ENCODE peak calls at places on chromosomes 7 and 10, in seven cellular contexts. Z is mesendoderm, P is H1, Q is neuronal stem cell, R is IMR-90, F is mesenchymal stem cell, N is H9. O is an unnamed sample.
A peak's percentile ranks its signal among the peaks of the same experiment; 100 is the strongest.

GRCh38 chr7:16657656-16658279 is 11.8 kb downstream of the BZW2 start:
- DNase-seq in Z (peak; percentile 93), P (no peak), Q (no peak), R (peak; percentile 94), F (peak; percentile 93), N (peak; percentile 50), O (peak; percentile 97)

GRCh38 chr7:121307021-121307575 is 21.7 kb upstream of the WNT16 start:
- DNase-seq in Z (peak; percentile 38), P (no peak), Q (no peak), R (no peak), F (no peak), N (no peak), O (peak; percentile 56)

GRCh38 chr7:126529833-126530232 is 722.9 kb downstream of the GRM8 start:
- DNase-seq in Z (no peak), P (no peak), Q (no peak), R (no peak), F (no peak), N (no peak), O (no peak)

GRCh38 chr10:1633783-1634182 is 103.5 kb downstream of the ADARB2 start:
- DNase-seq in Z (no peak), P (no peak), Q (no peak), R (no peak), F (no peak), N (no peak), O (no peak)

GRCh38 chr10:683448-684071 is 5.9 kb downstream of the DIP2C start:
- DNase-seq in Z (no peak), P (no peak), Q (no peak), R (peak; percentile 99), F (peak; percentile 98), N (no peak), O (no peak)

GRCh38 chr7:39880556-39880955 is 69.5 kb upstream of the CDK13 start:
- DNase-seq in Z (no peak), P (no peak), Q (no peak), R (peak; percentile 31), F (peak; percentile 10), N (no peak), O (peak; percentile 53)

GRCh38 chr7:150910996-150911422 is 58.7 kb downstream of the AOC1 start:
- DNase-seq in Z (no peak), P (no peak), Q (no peak), R (no peak), F (no peak), N (no peak), O (no peak)

GRCh38 chr7:47653550-47654351 is 71.8 kb upstream of the TNS3 start:
- DNase-seq in Z (peak; percentile 63), P (no peak), Q (no peak), R (peak; percentile 81), F (no peak), N (no peak), O (no peak)

GRCh38 chr7:112510032-112510742 is 29.4 kb downstream of the LSMEM1 start:
- DNase-seq in Z (no peak), P (no peak), Q (no peak), R (peak; percentile 80), F (peak; percentile 36), N (no peak), O (peak; percentile 58)

GRCh38 chr7:141738592-141739013 is 445 bp downstream of the SSBP1 start:
- DNase-seq in Z (no peak), P (no peak), Q (no peak), R (no peak), F (no peak), N (no peak), O (no peak)

GRCh38 chr7:128867842-128868623 is 5.4 kb downstream of the ATP6V1F start:
- DNase-seq in Z (peak; percentile 65), P (no peak), Q (no peak), R (peak; percentile 51), F (peak; percentile 23), N (peak; percentile 65), O (no peak)

GRCh38 chr7:48154792-48155413 is 16.4 kb upstream of the ABCA13 start:
- DNase-seq in Z (peak; percentile 58), P (no peak), Q (no peak), R (peak; percentile 57), F (peak; percentile 61), N (no peak), O (peak; percentile 77)

GRCh38 chr10:30527623-30528426 is 93.8 kb downstream of the MAP3K8 start:
- DNase-seq in Z (no peak), P (no peak), Q (no peak), R (no peak), F (no peak), N (no peak), O (peak; percentile 97)

GRCh38 chr10:74437822-74438221 is 286.8 kb downstream of the ADK start:
- DNase-seq in Z (peak; percentile 22), P (no peak), Q (no peak), R (peak; percentile 77), F (peak; percentile 74), N (no peak), O (no peak)

GRCh38 chr10:32349968-32350738 is 3.2 kb upstream of the EPC1 start:
- DNase-seq in Z (no peak), P (no peak), Q (no peak), R (no peak), F (no peak), N (no peak), O (no peak)

GRCh38 chr7:21497072-21497471 is 45.8 kb upstream of the DNAH11 start:
- DNase-seq in Z (peak; percentile 33), P (no peak), Q (no peak), R (peak; percentile 7), F (peak; percentile 5), N (no peak), O (no peak)

GRCh38 chr7:158698657-158699195 is 5.9 kb downstream of the NCAPG2 start:
- DNase-seq in Z (no peak), P (no peak), Q (no peak), R (no peak), F (no peak), N (no peak), O (no peak)

GRCh38 chr7:100655908-100656674 is at the start of gene ACTL6B:
- DNase-seq in Z (peak; percentile 82), P (no peak), Q (peak; percentile 83), R (peak; percentile 18), F (peak; percentile 45), N (peak; percentile 91), O (peak; percentile 41)

GRCh38 chr10:102455893-102456471 is 4.6 kb upstream of the C10orf95 start:
- DNase-seq in Z (peak; percentile 95), P (no peak), Q (no peak), R (peak; percentile 93), F (peak; percentile 92), N (peak; percentile 64), O (peak; percentile 77)

GRCh38 chr10:71927159-71927558 is 37.0 kb upstream of the CHST3 start:
- DNase-seq in Z (no peak), P (no peak), Q (no peak), R (no peak), F (no peak), N (no peak), O (no peak)
- H2BK120ac ChIP-seq in Z (no peak overlapping the region), P (no peak overlapping the region), Q (no peak overlapping the region), R (peak overlapping the region; percentile 27), F (no peak overlapping the region), N (no peak overlapping the region), O (no peak overlapping the region)

GRCh38 chr10:80183436-80183835 is 21.9 kb downstream of the ANXA11 start:
- DNase-seq in Z (no peak), P (no peak), Q (no peak), R (no peak), F (no peak), N (no peak), O (no peak)
- H2BK120ac ChIP-seq in Z (no peak overlapping the region), P (no peak overlapping the region), Q (no peak overlapping the region), R (no peak overlapping the region), F (no peak overlapping the region), N (no peak overlapping the region), O (no peak overlapping the region)

GRCh38 chr7:78248867-78249266 is 450.3 kb downstream of the PHTF2 start:
- DNase-seq in Z (no peak), P (no peak), Q (no peak), R (no peak), F (no peak), N (no peak), O (no peak)

GRCh38 chr7:78253850-78254249 is 455.3 kb downstream of the PHTF2 start:
- DNase-seq in Z (no peak), P (no peak), Q (no peak), R (no peak), F (no peak), N (no peak), O (no peak)

DNA sequence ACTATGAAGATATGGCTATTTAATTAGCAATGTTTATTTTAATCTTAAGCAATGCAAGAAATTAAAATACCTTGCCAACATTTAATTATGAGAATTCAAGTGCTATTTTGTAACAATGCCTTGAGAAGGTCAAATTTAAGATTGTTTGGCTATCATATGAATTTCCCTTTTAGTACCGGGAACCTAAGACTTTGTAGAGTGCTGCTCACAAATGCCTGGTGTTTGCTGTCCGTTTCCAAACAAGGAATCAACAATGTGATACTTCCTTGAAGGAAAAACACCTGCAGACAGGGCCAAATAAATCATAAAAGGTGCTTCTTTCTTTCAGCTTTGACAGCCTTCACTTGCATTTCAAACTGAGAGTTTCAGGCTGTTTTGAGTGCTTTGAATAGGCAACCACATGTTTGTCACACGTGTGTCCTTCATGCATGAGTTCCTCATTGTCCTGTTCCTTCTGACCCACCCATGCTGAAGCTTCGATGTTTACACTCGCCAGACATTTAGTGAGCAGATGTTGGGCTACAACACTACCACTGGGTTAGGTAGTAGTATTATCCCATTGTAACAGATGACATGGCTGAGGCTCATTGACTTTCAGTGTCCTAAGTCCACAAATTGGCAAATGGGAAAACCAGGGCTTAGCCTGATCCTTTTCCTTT is 456.0 kb downstream of the PHTF2 start:
- DNase-seq in Z (no peak), P (no peak), Q (no peak), R (no peak), F (no peak), N (no peak), O (no peak)
- H2BK120ac ChIP-seq in Z (no peak overlapping the region), P (no peak overlapping the region), Q (no peak overlapping the region), R (no peak overlapping the region), F (no peak overlapping the region), N (no peak overlapping the region), O (no peak overlapping the region)

GRCh38 chr10:67923551-67923950 is 39.1 kb downstream of the SIRT1 start:
- DNase-seq in Z (no peak), P (no peak), Q (no peak), R (no peak), F (no peak), N (no peak), O (no peak)
- H2BK120ac ChIP-seq in Z (no peak overlapping the region), P (no peak overlapping the region), Q (no peak overlapping the region), R (no peak overlapping the region), F (no peak overlapping the region), N (no peak overlapping the region), O (no peak overlapping the region)

DNA sequence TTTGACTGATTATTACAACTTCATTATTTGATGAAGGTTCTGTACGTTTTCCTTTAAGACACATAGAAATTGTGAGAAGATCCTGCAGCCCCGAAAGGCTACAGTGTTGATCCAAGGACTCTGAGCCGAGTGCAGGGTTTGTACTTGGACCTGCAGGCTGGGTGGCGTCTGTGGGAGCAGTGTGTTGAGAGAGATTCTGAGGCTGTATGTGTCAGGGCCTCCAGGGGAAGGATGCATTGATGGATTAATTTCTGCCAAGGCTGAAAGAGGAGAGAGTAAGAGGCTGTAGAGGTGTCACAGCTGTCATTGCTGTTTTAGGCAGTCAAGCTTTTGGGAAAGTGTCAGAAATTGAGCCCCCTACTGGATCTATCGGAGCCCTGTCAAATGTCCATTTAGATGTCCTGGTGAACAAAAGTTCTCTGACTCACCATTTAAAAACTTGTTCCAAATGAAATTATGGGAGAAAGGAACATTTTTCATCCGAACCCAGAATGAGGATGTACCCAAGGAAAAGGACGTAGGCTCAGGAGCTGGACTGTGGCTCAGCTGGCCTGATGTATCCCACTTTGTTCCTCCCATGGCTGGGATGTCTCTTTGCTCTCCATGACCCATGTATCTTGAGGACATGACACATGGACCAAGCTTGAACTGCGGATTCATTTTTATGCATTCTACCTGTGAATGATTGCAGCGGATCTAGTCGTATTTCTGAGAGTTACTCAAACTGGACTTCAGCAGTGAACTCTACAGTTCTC is 102.2 kb downstream of the TCF7L2 start:
- DNase-seq in Z (peak; percentile 71), P (no peak), Q (no peak), R (no peak), F (no peak), N (no peak), O (no peak)
- H2BK120ac ChIP-seq in Z (no peak overlapping the region), P (no peak overlapping the region), Q (no peak overlapping the region), R (no peak overlapping the region), F (no peak overlapping the region), N (no peak overlapping the region), O (no peak overlapping the region)